ENCODE peak calls at places on chromosomes 1 and 21, in eight cellular contexts. One of them, this sample, is unnamed.
A peak's percentile ranks its signal among the peaks of the same experiment; 100 is the strongest.

GRCh38 chr1:101043776-101044175 is 18.2 kb upstream of the DPH5 start:
- DNase-seq in Peyer's patch: no peak
- DNase-seq in tibial nerve: no peak
- DNase-seq in dorsolateral prefrontal cortex: no peak
- DNase-seq in cardiac muscle cell: peak; percentile 19
- DNase-seq in ovary: no peak
- DNase-seq in fibroblast of lung: peak; percentile 28
- DNase-seq in uterus: no peak
- DNase-seq in this sample: no peak

GRCh38 chr1:201480231-201481003 is 11.4 kb upstream of the PHLDA3 start:
- DNase-seq in uterus: peak; percentile 85
- DNase-seq in fibroblast of lung: peak; percentile 78
- DNase-seq in ovary: peak; percentile 69
- DNase-seq in dorsolateral prefrontal cortex: no peak
- DNase-seq in cardiac muscle cell: peak; percentile 85
- DNase-seq in tibial nerve: peak; percentile 71
- DNase-seq in Peyer's patch: peak; percentile 75
- DNase-seq in this sample: peak; percentile 35

GRCh38 chr21:33849839-33850238 is 65.8 kb downstream of the ATP5PO start:
- DNase-seq in cardiac muscle cell: no peak
- DNase-seq in fibroblast of lung: no peak
- DNase-seq in dorsolateral prefrontal cortex: no peak
- DNase-seq in Peyer's patch: no peak
- DNase-seq in uterus: no peak
- DNase-seq in tibial nerve: no peak
- DNase-seq in ovary: no peak
- DNase-seq in this sample: no peak

GRCh38 chr21:44090332-44090731 is 16.9 kb upstream of the PWP2 start:
- DNase-seq in dorsolateral prefrontal cortex: no peak
- DNase-seq in cardiac muscle cell: no peak
- DNase-seq in fibroblast of lung: no peak
- DNase-seq in tibial nerve: no peak
- DNase-seq in Peyer's patch: peak; percentile 87
- DNase-seq in uterus: no peak
- DNase-seq in ovary: no peak
- DNase-seq in this sample: no peak

GRCh38 chr1:44662683-44663030 is 11.6 kb downstream of the TMEM53 start:
- DNase-seq in tibial nerve: no peak
- DNase-seq in dorsolateral prefrontal cortex: no peak
- DNase-seq in fibroblast of lung: no peak
- DNase-seq in ovary: no peak
- DNase-seq in uterus: no peak
- DNase-seq in Peyer's patch: no peak
- DNase-seq in cardiac muscle cell: no peak
- DNase-seq in this sample: no peak

GRCh38 chr1:215082532-215083407 is at the start of gene KCNK2:
- DNase-seq in cardiac muscle cell: peak; percentile 37
- DNase-seq in uterus: no peak
- DNase-seq in Peyer's patch: no peak
- DNase-seq in tibial nerve: peak; percentile 57
- DNase-seq in fibroblast of lung: no peak
- DNase-seq in dorsolateral prefrontal cortex: no peak
- DNase-seq in ovary: no peak
- DNase-seq in this sample: no peak

GRCh38 chr1:47708658-47709301 is 270.9 kb downstream of the FOXD2 start:
- DNase-seq in ovary: no peak
- DNase-seq in fibroblast of lung: no peak
- DNase-seq in uterus: no peak
- DNase-seq in tibial nerve: no peak
- DNase-seq in dorsolateral prefrontal cortex: no peak
- DNase-seq in cardiac muscle cell: peak; percentile 51
- DNase-seq in Peyer's patch: no peak
- DNase-seq in this sample: no peak

GRCh38 chr1:161001537-161001936 is 19.4 kb downstream of the F11R start:
- DNase-seq in ovary: no peak
- DNase-seq in uterus: no peak
- DNase-seq in dorsolateral prefrontal cortex: no peak
- DNase-seq in cardiac muscle cell: peak; percentile 81
- DNase-seq in Peyer's patch: no peak
- DNase-seq in tibial nerve: no peak
- DNase-seq in fibroblast of lung: no peak
- DNase-seq in this sample: no peak

GRCh38 chr1:84853743-84854721 is 39.0 kb downstream of the LPAR3 start:
- DNase-seq in dorsolateral prefrontal cortex: no peak
- DNase-seq in tibial nerve: no peak
- DNase-seq in uterus: no peak
- DNase-seq in fibroblast of lung: peak; percentile 49
- DNase-seq in ovary: no peak
- DNase-seq in Peyer's patch: no peak
- DNase-seq in cardiac muscle cell: no peak
- DNase-seq in this sample: peak; percentile 52

GRCh38 chr1:156751724-156752481 is 428 bp upstream of the HDGF start:
- DNase-seq in fibroblast of lung: peak; percentile 97
- DNase-seq in Peyer's patch: peak; percentile 97
- DNase-seq in tibial nerve: peak; percentile 94
- DNase-seq in uterus: peak; percentile 98
- DNase-seq in dorsolateral prefrontal cortex: peak; percentile 98
- DNase-seq in ovary: peak; percentile 98
- DNase-seq in cardiac muscle cell: peak; percentile 97
- DNase-seq in this sample: peak; percentile 97

DNA sequence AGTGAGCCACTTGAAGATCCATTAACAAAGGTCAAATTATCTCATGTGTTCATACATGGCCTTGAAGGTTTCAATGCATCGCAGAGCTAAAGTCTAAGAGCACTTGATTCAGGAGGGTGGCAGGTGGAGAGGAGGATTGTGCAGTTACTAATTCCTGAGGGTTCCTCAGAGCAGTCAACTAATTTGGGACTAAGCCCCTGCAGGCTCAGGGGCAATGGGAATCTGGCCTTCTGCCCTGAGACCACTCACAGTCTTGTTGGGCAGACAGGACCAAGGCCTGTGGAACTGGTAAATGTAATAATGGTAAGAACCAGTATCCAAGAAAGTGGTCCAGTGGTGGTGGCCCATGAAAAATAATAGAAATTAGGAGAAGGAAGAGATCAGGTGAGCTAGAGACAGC is 127.4 kb upstream of the HMGB4 start:
- DNase-seq in dorsolateral prefrontal cortex: no peak
- DNase-seq in Peyer's patch: no peak
- DNase-seq in uterus: no peak
- DNase-seq in ovary: no peak
- DNase-seq in fibroblast of lung: no peak
- DNase-seq in tibial nerve: no peak
- DNase-seq in cardiac muscle cell: no peak
- DNase-seq in this sample: no peak
- TF ChIP-seq CTCF in dorsolateral prefrontal cortex: no peak
- TF ChIP-seq CTCF in Peyer's patch: no peak
- TF ChIP-seq CTCF in uterus: no peak
- TF ChIP-seq CTCF in ovary: no peak
- TF ChIP-seq CTCF in fibroblast of lung: no peak
- TF ChIP-seq CTCF in tibial nerve: no peak
- TF ChIP-seq CTCF in cardiac muscle cell: no peak
- TF ChIP-seq CTCF in this sample: no peak

DNA sequence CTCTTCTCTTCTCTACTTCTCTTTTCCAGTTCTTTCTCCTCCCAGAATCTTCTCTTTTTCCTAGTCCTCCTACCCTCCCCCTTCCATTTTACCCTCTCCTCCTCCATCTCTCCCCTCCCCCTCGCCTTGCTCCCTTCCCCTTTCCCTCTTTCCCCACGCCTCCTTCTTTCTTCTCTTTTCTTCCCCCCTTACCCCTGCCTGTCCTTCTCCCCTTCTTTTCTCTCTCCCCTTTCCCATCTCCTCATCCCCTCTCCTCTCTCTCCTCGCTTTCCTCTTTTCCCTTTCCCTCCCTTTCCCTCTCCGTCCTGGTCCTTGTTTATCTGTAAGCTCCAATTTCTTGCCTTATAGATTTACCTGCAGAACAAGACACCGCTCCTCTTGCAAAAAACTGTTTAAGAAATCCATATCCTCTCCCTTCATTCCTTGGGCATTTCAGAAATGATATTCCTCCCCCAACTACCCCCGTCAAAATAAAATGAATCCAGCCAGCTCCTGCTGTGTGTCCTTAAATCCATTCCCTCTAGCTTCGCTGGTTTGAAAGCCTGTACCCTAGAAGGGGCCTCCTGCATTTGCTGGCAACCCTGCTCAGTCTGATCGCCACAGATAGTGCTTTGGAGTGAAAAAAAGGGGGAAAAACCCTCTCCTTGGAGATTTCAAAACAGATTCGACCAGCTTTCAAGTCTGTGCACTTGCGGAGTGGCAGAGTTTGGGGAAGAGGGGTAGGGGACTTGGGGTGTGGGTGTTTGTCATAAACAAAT is 89.4 kb downstream of the PAPPA2 start:
- DNase-seq in Peyer's patch: no peak
- DNase-seq in ovary: no peak
- DNase-seq in uterus: no peak
- DNase-seq in dorsolateral prefrontal cortex: no peak
- DNase-seq in cardiac muscle cell: no peak
- DNase-seq in fibroblast of lung: no peak
- DNase-seq in tibial nerve: no peak
- DNase-seq in this sample: no peak
- H3K4me3 ChIP-seq in Peyer's patch: no peak overlapping the region
- H3K4me3 ChIP-seq in ovary: no peak overlapping the region
- H3K4me3 ChIP-seq in uterus: no peak overlapping the region
- H3K4me3 ChIP-seq in dorsolateral prefrontal cortex: peak overlapping the region; percentile 4
- H3K4me3 ChIP-seq in cardiac muscle cell: no peak overlapping the region
- H3K4me3 ChIP-seq in fibroblast of lung: no peak overlapping the region
- H3K4me3 ChIP-seq in tibial nerve: no peak overlapping the region
- H3K4me3 ChIP-seq in this sample: no peak overlapping the region

GRCh38 chr21:37462087-37462861 is 95.7 kb downstream of the DYRK1A start:
- DNase-seq in fibroblast of lung: no peak
- DNase-seq in cardiac muscle cell: no peak
- DNase-seq in Peyer's patch: no peak
- DNase-seq in ovary: no peak
- DNase-seq in tibial nerve: no peak
- DNase-seq in uterus: no peak
- DNase-seq in dorsolateral prefrontal cortex: no peak
- DNase-seq in this sample: no peak

GRCh38 chr21:37459575-37459974 is 93.0 kb downstream of the DYRK1A start:
- DNase-seq in fibroblast of lung: peak; percentile 38
- DNase-seq in uterus: no peak
- DNase-seq in dorsolateral prefrontal cortex: no peak
- DNase-seq in ovary: no peak
- DNase-seq in cardiac muscle cell: no peak
- DNase-seq in Peyer's patch: no peak
- DNase-seq in tibial nerve: no peak
- DNase-seq in this sample: no peak

GRCh38 chr21:37458669-37459276 is 92.2 kb downstream of the DYRK1A start:
- DNase-seq in uterus: no peak
- DNase-seq in ovary: no peak
- DNase-seq in tibial nerve: no peak
- DNase-seq in dorsolateral prefrontal cortex: no peak
- DNase-seq in fibroblast of lung: no peak
- DNase-seq in Peyer's patch: no peak
- DNase-seq in cardiac muscle cell: no peak
- DNase-seq in this sample: no peak

GRCh38 chr21:37461494-37461893 is 94.9 kb downstream of the DYRK1A start:
- DNase-seq in cardiac muscle cell: no peak
- DNase-seq in fibroblast of lung: peak; percentile 44
- DNase-seq in uterus: no peak
- DNase-seq in ovary: no peak
- DNase-seq in dorsolateral prefrontal cortex: no peak
- DNase-seq in tibial nerve: no peak
- DNase-seq in Peyer's patch: no peak
- DNase-seq in this sample: no peak

DNA sequence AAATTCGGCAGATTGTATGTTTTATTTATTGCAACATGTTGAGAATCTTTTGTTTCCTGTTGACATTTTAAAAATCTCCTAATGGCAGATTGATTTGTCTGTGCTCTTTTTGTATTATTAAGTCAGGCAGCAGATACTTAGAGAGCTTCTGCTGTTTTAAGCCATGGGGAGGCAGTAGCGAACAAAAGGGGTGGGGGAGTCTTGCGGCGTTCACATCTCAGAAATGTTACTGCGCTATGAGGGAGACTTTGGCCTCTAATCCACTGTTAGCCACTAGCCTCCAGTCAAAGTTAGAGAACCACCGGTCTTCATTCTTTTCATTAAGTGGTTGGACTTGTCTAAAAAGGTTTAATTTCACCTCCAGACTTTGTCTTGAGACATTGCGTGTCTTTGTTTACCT is 93.6 kb downstream of the DYRK1A start:
- DNase-seq in ovary: no peak
- DNase-seq in tibial nerve: no peak
- DNase-seq in uterus: no peak
- DNase-seq in cardiac muscle cell: peak; percentile 34
- DNase-seq in dorsolateral prefrontal cortex: no peak
- DNase-seq in Peyer's patch: no peak
- DNase-seq in fibroblast of lung: no peak
- DNase-seq in this sample: no peak
- TF ChIP-seq CTCF in ovary: no peak
- TF ChIP-seq CTCF in tibial nerve: no peak
- TF ChIP-seq CTCF in uterus: no peak
- TF ChIP-seq CTCF in cardiac muscle cell: peak; percentile 19
- TF ChIP-seq CTCF in dorsolateral prefrontal cortex: no peak
- TF ChIP-seq CTCF in Peyer's patch: no peak
- TF ChIP-seq CTCF in fibroblast of lung: no peak
- TF ChIP-seq CTCF in this sample: no peak

GRCh38 chr1:17119076-17119743 is at the start of gene PADI2:
- DNase-seq in cardiac muscle cell: peak; percentile 81
- DNase-seq in fibroblast of lung: peak; percentile 30
- DNase-seq in ovary: peak; percentile 30
- DNase-seq in Peyer's patch: peak; percentile 44
- DNase-seq in tibial nerve: no peak
- DNase-seq in uterus: no peak
- DNase-seq in dorsolateral prefrontal cortex: peak; percentile 86
- DNase-seq in this sample: no peak

GRCh38 chr1:17117451-17118265 is 1.6 kb downstream of the PADI2 start:
- DNase-seq in cardiac muscle cell: no peak
- DNase-seq in ovary: no peak
- DNase-seq in uterus: no peak
- DNase-seq in fibroblast of lung: no peak
- DNase-seq in tibial nerve: no peak
- DNase-seq in Peyer's patch: no peak
- DNase-seq in dorsolateral prefrontal cortex: no peak
- DNase-seq in this sample: no peak

GRCh38 chr1:17116643-17117042 is 2.6 kb downstream of the PADI2 start:
- DNase-seq in tibial nerve: no peak
- DNase-seq in ovary: no peak
- DNase-seq in dorsolateral prefrontal cortex: no peak
- DNase-seq in cardiac muscle cell: no peak
- DNase-seq in uterus: no peak
- DNase-seq in fibroblast of lung: no peak
- DNase-seq in Peyer's patch: no peak
- DNase-seq in this sample: no peak

GRCh38 chr1:17118706-17119075 is 560 bp downstream of the PADI2 start:
- DNase-seq in dorsolateral prefrontal cortex: no peak
- DNase-seq in uterus: no peak
- DNase-seq in cardiac muscle cell: peak; percentile 17
- DNase-seq in ovary: no peak
- DNase-seq in fibroblast of lung: no peak
- DNase-seq in tibial nerve: no peak
- DNase-seq in Peyer's patch: no peak
- DNase-seq in this sample: no peak

DNA sequence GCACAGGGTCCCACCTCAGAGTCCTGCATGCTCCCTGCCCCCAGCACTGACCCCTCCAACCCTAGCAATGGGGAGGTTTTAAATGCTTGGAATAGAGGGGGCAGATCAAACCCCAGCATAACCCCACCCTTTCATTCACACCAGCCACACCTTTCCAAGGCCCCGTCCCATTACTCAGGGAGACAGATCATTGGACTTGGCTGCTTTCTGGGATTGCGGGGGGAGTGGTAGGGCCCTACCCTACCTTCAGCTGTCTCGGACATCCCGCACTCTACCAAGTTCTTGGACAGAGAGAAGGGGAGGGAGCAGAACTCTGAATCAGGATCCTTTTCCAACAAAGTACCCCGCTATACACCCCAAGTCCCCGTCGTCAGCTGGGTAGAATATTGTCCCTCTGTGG is 983 bp downstream of the PADI2 start:
- DNase-seq in fibroblast of lung: no peak
- DNase-seq in dorsolateral prefrontal cortex: no peak
- DNase-seq in tibial nerve: no peak
- DNase-seq in Peyer's patch: no peak
- DNase-seq in uterus: no peak
- DNase-seq in ovary: no peak
- DNase-seq in cardiac muscle cell: no peak
- DNase-seq in this sample: no peak
- H3K4me3 ChIP-seq in fibroblast of lung: no peak overlapping the region
- H3K4me3 ChIP-seq in dorsolateral prefrontal cortex: peak overlapping the region; percentile 82
- H3K4me3 ChIP-seq in tibial nerve: no peak overlapping the region
- H3K4me3 ChIP-seq in Peyer's patch: peak overlapping the region; percentile 55
- H3K4me3 ChIP-seq in uterus: no peak overlapping the region
- H3K4me3 ChIP-seq in ovary: peak overlapping the region; percentile 6
- H3K4me3 ChIP-seq in cardiac muscle cell: no peak overlapping the region
- H3K4me3 ChIP-seq in this sample: no peak overlapping the region

This sample was measured in CD8-positive, alpha-beta T cell.